ENCODE peak calls at places on chromosome 3, in eight cellular contexts. One of them, this sample, is unnamed.
A peak's percentile ranks its signal among the peaks of the same experiment; 100 is the strongest.

GRCh38 chr3:158727499-158728377 is 4.5 kb downstream of the RARRES1 start:
- DNase-seq in ovary: peak; percentile 49
- DNase-seq in stomach: peak; percentile 45
- DNase-seq in adrenal gland: peak; percentile 58
- DNase-seq in heart left ventricle: peak; percentile 55
- DNase-seq in psoas muscle: no peak
- DNase-seq in bronchial epithelial cell: peak; percentile 62
- DNase-seq in heart right ventricle: no peak
- DNase-seq in this sample: no peak

GRCh38 chr3:185362850-185363661 is at the start of gene MAP3K13:
- DNase-seq in ovary: peak; percentile 55
- DNase-seq in stomach: peak; percentile 82
- DNase-seq in adrenal gland: peak; percentile 85
- DNase-seq in heart left ventricle: peak; percentile 83
- DNase-seq in psoas muscle: peak; percentile 81
- DNase-seq in bronchial epithelial cell: peak; percentile 95
- DNase-seq in heart right ventricle: peak; percentile 62
- DNase-seq in this sample: peak; percentile 71

GRCh38 chr3:9595877-9596276 is 42.3 kb upstream of the LHFPL4 start:
- DNase-seq in ovary: no peak
- DNase-seq in stomach: no peak
- DNase-seq in adrenal gland: no peak
- DNase-seq in heart left ventricle: no peak
- DNase-seq in psoas muscle: no peak
- DNase-seq in bronchial epithelial cell: peak; percentile 4
- DNase-seq in heart right ventricle: no peak
- DNase-seq in this sample: no peak

GRCh38 chr3:32872487-32873382 is 54.9 kb downstream of the TRIM71 start:
- DNase-seq in ovary: peak; percentile 85
- DNase-seq in stomach: peak; percentile 92
- DNase-seq in adrenal gland: no peak
- DNase-seq in heart left ventricle: no peak
- DNase-seq in psoas muscle: no peak
- DNase-seq in bronchial epithelial cell: no peak
- DNase-seq in heart right ventricle: no peak
- DNase-seq in this sample: no peak

GRCh38 chr3:124393340-124393739 is 336.9 kb upstream of the UMPS start:
- DNase-seq in ovary: no peak
- DNase-seq in stomach: no peak
- DNase-seq in adrenal gland: no peak
- DNase-seq in heart left ventricle: no peak
- DNase-seq in psoas muscle: no peak
- DNase-seq in bronchial epithelial cell: no peak
- DNase-seq in heart right ventricle: no peak
- DNase-seq in this sample: no peak

GRCh38 chr3:113234688-113235260 is 23.4 kb downstream of the BOC start:
- DNase-seq in ovary: no peak
- DNase-seq in stomach: no peak
- DNase-seq in adrenal gland: no peak
- DNase-seq in heart left ventricle: no peak
- DNase-seq in psoas muscle: no peak
- DNase-seq in bronchial epithelial cell: no peak
- DNase-seq in heart right ventricle: no peak
- DNase-seq in this sample: no peak

GRCh38 chr3:68631810-68632545 is 300.4 kb downstream of the TAFA4 start:
- DNase-seq in ovary: no peak
- DNase-seq in stomach: no peak
- DNase-seq in adrenal gland: no peak
- DNase-seq in heart left ventricle: no peak
- DNase-seq in psoas muscle: no peak
- DNase-seq in bronchial epithelial cell: no peak
- DNase-seq in heart right ventricle: no peak
- DNase-seq in this sample: no peak

GRCh38 chr3:184360070-184360833 is 1.2 kb downstream of the CLCN2 start:
- DNase-seq in ovary: no peak
- DNase-seq in stomach: no peak
- DNase-seq in adrenal gland: no peak
- DNase-seq in heart left ventricle: no peak
- DNase-seq in psoas muscle: no peak
- DNase-seq in bronchial epithelial cell: no peak
- DNase-seq in heart right ventricle: no peak
- DNase-seq in this sample: no peak

GRCh38 chr3:132198601-132199000 is 118.6 kb upstream of the ACP3 start:
- DNase-seq in ovary: no peak
- DNase-seq in stomach: no peak
- DNase-seq in adrenal gland: no peak
- DNase-seq in heart left ventricle: no peak
- DNase-seq in psoas muscle: no peak
- DNase-seq in bronchial epithelial cell: no peak
- DNase-seq in heart right ventricle: no peak
- DNase-seq in this sample: no peak

GRCh38 chr3:60430208-60430607 is 821.0 kb downstream of the FHIT start:
- DNase-seq in ovary: no peak
- DNase-seq in stomach: no peak
- DNase-seq in adrenal gland: no peak
- DNase-seq in heart left ventricle: no peak
- DNase-seq in psoas muscle: no peak
- DNase-seq in bronchial epithelial cell: no peak
- DNase-seq in heart right ventricle: no peak
- DNase-seq in this sample: no peak

GRCh38 chr3:65851827-65852226 is 186.9 kb downstream of the MAGI1 start:
- DNase-seq in ovary: no peak
- DNase-seq in stomach: no peak
- DNase-seq in adrenal gland: no peak
- DNase-seq in heart left ventricle: no peak
- DNase-seq in psoas muscle: no peak
- DNase-seq in bronchial epithelial cell: peak; percentile 72
- DNase-seq in heart right ventricle: no peak
- DNase-seq in this sample: no peak

GRCh38 chr3:37676885-37677284 is 184.8 kb upstream of the CTDSPL start:
- DNase-seq in ovary: no peak
- DNase-seq in stomach: no peak
- DNase-seq in adrenal gland: no peak
- DNase-seq in heart left ventricle: no peak
- DNase-seq in psoas muscle: no peak
- DNase-seq in bronchial epithelial cell: no peak
- DNase-seq in heart right ventricle: no peak
- DNase-seq in this sample: no peak

GRCh38 chr3:50466177-50466576 is 37.3 kb downstream of the CACNA2D2 start:
- DNase-seq in ovary: no peak
- DNase-seq in stomach: no peak
- DNase-seq in adrenal gland: no peak
- DNase-seq in heart left ventricle: no peak
- DNase-seq in psoas muscle: no peak
- DNase-seq in bronchial epithelial cell: no peak
- DNase-seq in heart right ventricle: no peak
- DNase-seq in this sample: no peak

GRCh38 chr3:56124546-56124945 is 343.7 kb downstream of the ERC2 start:
- DNase-seq in ovary: no peak
- DNase-seq in stomach: no peak
- DNase-seq in adrenal gland: no peak
- DNase-seq in heart left ventricle: no peak
- DNase-seq in psoas muscle: no peak
- DNase-seq in bronchial epithelial cell: no peak
- DNase-seq in heart right ventricle: no peak
- DNase-seq in this sample: no peak

GRCh38 chr3:71254658-71255057 is 328.9 kb downstream of the FOXP1 start:
- DNase-seq in ovary: no peak
- DNase-seq in stomach: no peak
- DNase-seq in adrenal gland: no peak
- DNase-seq in heart left ventricle: no peak
- DNase-seq in psoas muscle: no peak
- DNase-seq in bronchial epithelial cell: no peak
- DNase-seq in heart right ventricle: no peak
- DNase-seq in this sample: no peak

GRCh38 chr3:403826-404225 is 207.3 kb downstream of the CHL1 start:
- DNase-seq in ovary: no peak
- DNase-seq in stomach: no peak
- DNase-seq in adrenal gland: no peak
- DNase-seq in heart left ventricle: no peak
- DNase-seq in psoas muscle: no peak
- DNase-seq in bronchial epithelial cell: no peak
- DNase-seq in heart right ventricle: no peak
- DNase-seq in this sample: no peak

GRCh38 chr3:20055020-20055775 is 15.0 kb downstream of the KAT2B start:
- DNase-seq in ovary: no peak
- DNase-seq in stomach: no peak
- DNase-seq in adrenal gland: no peak
- DNase-seq in heart left ventricle: no peak
- DNase-seq in psoas muscle: no peak
- DNase-seq in bronchial epithelial cell: no peak
- DNase-seq in heart right ventricle: no peak
- DNase-seq in this sample: no peak

GRCh38 chr3:39271363-39271762 is 8.5 kb downstream of the CX3CR1 start:
- DNase-seq in ovary: no peak
- DNase-seq in stomach: no peak
- DNase-seq in adrenal gland: no peak
- DNase-seq in heart left ventricle: no peak
- DNase-seq in psoas muscle: no peak
- DNase-seq in bronchial epithelial cell: no peak
- DNase-seq in heart right ventricle: no peak
- DNase-seq in this sample: no peak

GRCh38 chr3:9194509-9195184 is 54.8 kb downstream of the SRGAP3 start:
- DNase-seq in ovary: no peak
- DNase-seq in stomach: no peak
- DNase-seq in adrenal gland: no peak
- DNase-seq in heart left ventricle: no peak
- DNase-seq in psoas muscle: no peak
- DNase-seq in bronchial epithelial cell: peak; percentile 81
- DNase-seq in heart right ventricle: no peak
- DNase-seq in this sample: no peak

GRCh38 chr3:48418140-48418539 is 11.7 kb downstream of the PLXNB1 start:
- DNase-seq in ovary: no peak
- DNase-seq in stomach: no peak
- DNase-seq in adrenal gland: no peak
- DNase-seq in heart left ventricle: no peak
- DNase-seq in psoas muscle: peak; percentile 19
- DNase-seq in bronchial epithelial cell: no peak
- DNase-seq in heart right ventricle: no peak
- DNase-seq in this sample: no peak

GRCh38 chr3:39130026-39130425 is 22.5 kb downstream of the TTC21A start:
- DNase-seq in ovary: no peak
- DNase-seq in stomach: no peak
- DNase-seq in adrenal gland: no peak
- DNase-seq in heart left ventricle: no peak
- DNase-seq in psoas muscle: no peak
- DNase-seq in bronchial epithelial cell: no peak
- DNase-seq in heart right ventricle: no peak
- DNase-seq in this sample: no peak

GRCh38 chr3:66496731-66497130 is 4.1 kb downstream of the LRIG1 start:
- DNase-seq in ovary: no peak
- DNase-seq in stomach: no peak
- DNase-seq in adrenal gland: no peak
- DNase-seq in heart left ventricle: no peak
- DNase-seq in psoas muscle: no peak
- DNase-seq in bronchial epithelial cell: no peak
- DNase-seq in heart right ventricle: no peak
- DNase-seq in this sample: no peak

DNA sequence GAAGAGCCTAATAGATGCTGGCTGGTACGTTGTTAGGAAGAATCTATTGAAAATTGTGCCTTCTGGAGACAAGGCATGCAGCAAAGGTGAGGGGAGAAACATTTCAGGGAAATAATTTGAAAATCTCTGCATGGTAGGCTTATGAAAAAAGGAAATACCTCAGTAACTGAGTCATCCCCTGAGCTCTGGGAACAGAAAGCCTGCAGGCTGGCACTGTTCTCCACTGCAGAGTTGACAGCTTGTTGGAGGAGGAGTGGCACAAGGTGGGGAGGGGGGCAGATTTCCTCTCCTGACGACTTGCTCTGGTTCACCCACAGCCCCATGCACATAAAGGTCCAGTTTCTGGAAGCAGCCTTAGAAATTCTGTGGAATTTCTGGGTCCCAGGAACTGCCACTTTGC is 179.4 kb downstream of the ABHD5 start:
- DNase-seq in ovary: no peak
- DNase-seq in stomach: no peak
- DNase-seq in adrenal gland: no peak
- DNase-seq in heart left ventricle: no peak
- DNase-seq in psoas muscle: no peak
- DNase-seq in bronchial epithelial cell: peak; percentile 71
- DNase-seq in heart right ventricle: no peak
- DNase-seq in this sample: no peak
- H3K27me3 ChIP-seq in ovary: no peaks in the 10 kb centered on the region
- H3K27me3 ChIP-seq in stomach: no peaks in the 10 kb centered on the region
- H3K27me3 ChIP-seq in adrenal gland: no peaks in the 10 kb centered on the region
- H3K27me3 ChIP-seq in heart left ventricle: no peaks in the 10 kb centered on the region
- H3K27me3 ChIP-seq in psoas muscle: no peaks in the 10 kb centered on the region
- H3K27me3 ChIP-seq in bronchial epithelial cell: no peaks in the 10 kb centered on the region
- H3K27me3 ChIP-seq in heart right ventricle: peaks cover 4% of the 10 kb centered on the region
- H3K27me3 ChIP-seq in this sample: no peaks in the 10 kb centered on the region

GRCh38 chr3:197444793-197445403 is 110.9 kb downstream of the BDH1 start:
- DNase-seq in ovary: no peak
- DNase-seq in stomach: no peak
- DNase-seq in adrenal gland: no peak
- DNase-seq in heart left ventricle: no peak
- DNase-seq in psoas muscle: no peak
- DNase-seq in bronchial epithelial cell: no peak
- DNase-seq in heart right ventricle: no peak
- DNase-seq in this sample: no peak
- TF ChIP-seq CTCF in ovary: no peak
- TF ChIP-seq CTCF in stomach: no peak
- TF ChIP-seq CTCF in adrenal gland: no peak
- TF ChIP-seq CTCF in heart left ventricle: no peak
- TF ChIP-seq CTCF in psoas muscle: no peak
- TF ChIP-seq CTCF in bronchial epithelial cell: no peak
- TF ChIP-seq CTCF in heart right ventricle: no peak
- TF ChIP-seq CTCF in this sample: no peak

DNA sequence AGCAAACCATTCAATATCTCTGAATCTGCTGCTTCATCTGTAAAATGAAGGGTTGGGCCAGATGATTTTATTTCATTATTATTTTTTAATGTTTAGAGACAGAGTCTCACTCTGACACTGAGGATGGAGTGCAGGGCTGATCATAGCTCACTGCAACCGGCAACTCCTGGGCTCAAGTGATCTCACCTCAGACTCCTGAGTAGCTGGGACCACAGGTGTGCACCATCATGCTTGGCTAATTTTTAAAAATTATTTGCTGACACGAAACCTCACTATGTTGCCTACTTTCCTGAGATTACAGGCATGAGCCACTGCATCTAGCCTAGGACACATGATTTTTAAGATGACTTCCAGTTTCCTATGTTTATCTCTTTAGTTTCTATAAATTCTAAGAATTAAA is 105.8 kb downstream of the P3H2 start:
- DNase-seq in ovary: no peak
- DNase-seq in stomach: no peak
- DNase-seq in adrenal gland: no peak
- DNase-seq in heart left ventricle: no peak
- DNase-seq in psoas muscle: no peak
- DNase-seq in bronchial epithelial cell: no peak
- DNase-seq in heart right ventricle: no peak
- DNase-seq in this sample: no peak
- H3K36me3 ChIP-seq in ovary: no peaks in the 10 kb centered on the region
- H3K36me3 ChIP-seq in stomach: no peaks in the 10 kb centered on the region
- H3K36me3 ChIP-seq in adrenal gland: no peaks in the 10 kb centered on the region
- H3K36me3 ChIP-seq in heart left ventricle: no peaks in the 10 kb centered on the region
- H3K36me3 ChIP-seq in psoas muscle: no peaks in the 10 kb centered on the region
- H3K36me3 ChIP-seq in bronchial epithelial cell: no peaks in the 10 kb centered on the region
- H3K36me3 ChIP-seq in heart right ventricle: no peaks in the 10 kb centered on the region
- H3K36me3 ChIP-seq in this sample: no peaks in the 10 kb centered on the region

DNA sequence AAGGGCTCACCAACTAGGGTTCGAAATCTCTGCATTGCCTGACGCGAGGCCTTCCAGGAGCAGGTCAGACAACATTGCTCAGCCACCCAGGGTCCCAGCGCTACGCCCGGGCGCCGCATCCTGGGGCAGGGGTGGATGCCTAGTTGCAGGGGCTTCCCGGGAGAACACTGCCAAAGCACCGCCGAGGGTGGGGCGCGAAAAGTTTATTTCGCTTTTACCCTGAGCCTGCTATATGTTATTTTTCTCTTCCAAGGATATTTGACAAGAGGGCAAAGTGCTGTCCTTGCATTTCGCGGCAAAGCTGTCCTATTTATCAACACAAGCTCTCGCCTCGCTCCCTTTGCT is 549 bp upstream of the SOX14 start:
- DNase-seq in ovary: no peak
- DNase-seq in stomach: no peak
- DNase-seq in adrenal gland: no peak
- DNase-seq in heart left ventricle: no peak
- DNase-seq in psoas muscle: no peak
- DNase-seq in bronchial epithelial cell: no peak
- DNase-seq in heart right ventricle: no peak
- DNase-seq in this sample: no peak
- H3K27me3 ChIP-seq in ovary: no peaks in the 10 kb centered on the region
- H3K27me3 ChIP-seq in stomach: peaks cover 82% of the 10 kb centered on the region
- H3K27me3 ChIP-seq in adrenal gland: peaks cover 71% of the 10 kb centered on the region
- H3K27me3 ChIP-seq in heart left ventricle: peaks cover 88% of the 10 kb centered on the region
- H3K27me3 ChIP-seq in psoas muscle: no peaks in the 10 kb centered on the region
- H3K27me3 ChIP-seq in bronchial epithelial cell: peaks cover 68% of the 10 kb centered on the region
- H3K27me3 ChIP-seq in heart right ventricle: peaks cover 98% of the 10 kb centered on the region
- H3K27me3 ChIP-seq in this sample: no peaks in the 10 kb centered on the region